ENCODE peak calls at places on chromosomes 13 and 19, in ten cellular contexts. One of them, this sample, is unnamed.

GRCh38 chr19:1239796-1240737 is 1.5 kb upstream of the ATP5F1D start:
- DNase-seq in tibial artery: peak; percentile 93
- DNase-seq in aorta: peak; percentile 97
- DNase-seq in gastrocnemius medialis: peak; percentile 83
- DNase-seq in heart left ventricle: peak; percentile 91
- DNase-seq in upper lobe of right lung: peak; percentile 93
- DNase-seq in endodermal cell: peak; percentile 94
- DNase-seq in ovary: peak; percentile 97
- DNase-seq in upper lobe of left lung: peak; percentile 90
- DNase-seq in body of pancreas: peak; percentile 83
- DNase-seq in this sample: peak; percentile 85

GRCh38 chr13:98225036-98225940 is 48.2 kb upstream of the RNF113B start:
- DNase-seq in tibial artery: no peak
- DNase-seq in aorta: no peak
- DNase-seq in gastrocnemius medialis: no peak
- DNase-seq in heart left ventricle: no peak
- DNase-seq in upper lobe of right lung: no peak
- DNase-seq in endodermal cell: peak; percentile 16
- DNase-seq in ovary: no peak
- DNase-seq in upper lobe of left lung: no peak
- DNase-seq in body of pancreas: no peak
- DNase-seq in this sample: no peak

GRCh38 chr13:106182404-106182803 is 353.1 kb downstream of the EFNB2 start:
- DNase-seq in tibial artery: no peak
- DNase-seq in aorta: no peak
- DNase-seq in gastrocnemius medialis: no peak
- DNase-seq in heart left ventricle: no peak
- DNase-seq in upper lobe of right lung: no peak
- DNase-seq in endodermal cell: no peak
- DNase-seq in ovary: no peak
- DNase-seq in upper lobe of left lung: no peak
- DNase-seq in body of pancreas: no peak
- DNase-seq in this sample: no peak

GRCh38 chr13:71460179-71460578 is 406.8 kb downstream of the DACH1 start:
- DNase-seq in tibial artery: no peak
- DNase-seq in aorta: no peak
- DNase-seq in gastrocnemius medialis: no peak
- DNase-seq in heart left ventricle: no peak
- DNase-seq in upper lobe of right lung: no peak
- DNase-seq in endodermal cell: no peak
- DNase-seq in ovary: no peak
- DNase-seq in upper lobe of left lung: no peak
- DNase-seq in body of pancreas: no peak
- DNase-seq in this sample: no peak

GRCh38 chr19:13301627-13302334 is 151.6 kb downstream of the IER2 start:
- DNase-seq in tibial artery: no peak
- DNase-seq in aorta: no peak
- DNase-seq in gastrocnemius medialis: no peak
- DNase-seq in heart left ventricle: no peak
- DNase-seq in upper lobe of right lung: no peak
- DNase-seq in endodermal cell: no peak
- DNase-seq in ovary: no peak
- DNase-seq in upper lobe of left lung: no peak
- DNase-seq in body of pancreas: no peak
- DNase-seq in this sample: no peak

GRCh38 chr19:3452456-3453068 is 27.8 kb downstream of the SMIM24 start:
- DNase-seq in tibial artery: no peak
- DNase-seq in aorta: peak; percentile 71
- DNase-seq in gastrocnemius medialis: peak; percentile 32
- DNase-seq in heart left ventricle: no peak
- DNase-seq in upper lobe of right lung: peak; percentile 62
- DNase-seq in endodermal cell: no peak
- DNase-seq in ovary: no peak
- DNase-seq in upper lobe of left lung: no peak
- DNase-seq in body of pancreas: no peak
- DNase-seq in this sample: no peak

GRCh38 chr19:39409886-39410619 is 2.4 kb upstream of the PLEKHG2 start:
- DNase-seq in tibial artery: peak; percentile 93
- DNase-seq in aorta: peak; percentile 95
- DNase-seq in gastrocnemius medialis: peak; percentile 82
- DNase-seq in heart left ventricle: peak; percentile 88
- DNase-seq in upper lobe of right lung: peak; percentile 92
- DNase-seq in endodermal cell: no peak
- DNase-seq in ovary: peak; percentile 93
- DNase-seq in upper lobe of left lung: peak; percentile 85
- DNase-seq in body of pancreas: peak; percentile 78
- DNase-seq in this sample: peak; percentile 92

GRCh38 chr13:40102854-40103253 is 447.4 kb downstream of the COG6 start:
- DNase-seq in tibial artery: no peak
- DNase-seq in aorta: no peak
- DNase-seq in gastrocnemius medialis: no peak
- DNase-seq in heart left ventricle: peak; percentile 29
- DNase-seq in upper lobe of right lung: no peak
- DNase-seq in endodermal cell: no peak
- DNase-seq in ovary: peak; percentile 41
- DNase-seq in upper lobe of left lung: no peak
- DNase-seq in body of pancreas: no peak
- DNase-seq in this sample: no peak

GRCh38 chr13:30241537-30241936 is 65.8 kb downstream of the KATNAL1 start:
- DNase-seq in tibial artery: no peak
- DNase-seq in aorta: no peak
- DNase-seq in gastrocnemius medialis: peak; percentile 13
- DNase-seq in heart left ventricle: no peak
- DNase-seq in upper lobe of right lung: no peak
- DNase-seq in endodermal cell: no peak
- DNase-seq in ovary: no peak
- DNase-seq in upper lobe of left lung: no peak
- DNase-seq in body of pancreas: no peak
- DNase-seq in this sample: no peak

GRCh38 chr19:13269348-13269747 is 119.1 kb downstream of the IER2 start:
- DNase-seq in tibial artery: no peak
- DNase-seq in aorta: no peak
- DNase-seq in gastrocnemius medialis: no peak
- DNase-seq in heart left ventricle: no peak
- DNase-seq in upper lobe of right lung: no peak
- DNase-seq in endodermal cell: no peak
- DNase-seq in ovary: no peak
- DNase-seq in upper lobe of left lung: no peak
- DNase-seq in body of pancreas: no peak
- DNase-seq in this sample: no peak

GRCh38 chr13:33260168-33261098 is 25.1 kb downstream of the STARD13 start:
- DNase-seq in tibial artery: no peak
- DNase-seq in aorta: no peak
- DNase-seq in gastrocnemius medialis: no peak
- DNase-seq in heart left ventricle: peak; percentile 37
- DNase-seq in upper lobe of right lung: no peak
- DNase-seq in endodermal cell: no peak
- DNase-seq in ovary: no peak
- DNase-seq in upper lobe of left lung: peak; percentile 43
- DNase-seq in body of pancreas: no peak
- DNase-seq in this sample: no peak

GRCh38 chr13:34364633-34365032 is 546.7 kb downstream of the RFC3 start:
- DNase-seq in tibial artery: no peak
- DNase-seq in aorta: no peak
- DNase-seq in gastrocnemius medialis: no peak
- DNase-seq in heart left ventricle: no peak
- DNase-seq in upper lobe of right lung: no peak
- DNase-seq in endodermal cell: no peak
- DNase-seq in ovary: no peak
- DNase-seq in upper lobe of left lung: no peak
- DNase-seq in body of pancreas: no peak
- DNase-seq in this sample: no peak

GRCh38 chr19:33613601-33614000 is 8.2 kb upstream of the CHST8 start:
- DNase-seq in tibial artery: no peak
- DNase-seq in aorta: no peak
- DNase-seq in gastrocnemius medialis: no peak
- DNase-seq in heart left ventricle: no peak
- DNase-seq in upper lobe of right lung: peak; percentile 23
- DNase-seq in endodermal cell: no peak
- DNase-seq in ovary: no peak
- DNase-seq in upper lobe of left lung: no peak
- DNase-seq in body of pancreas: no peak
- DNase-seq in this sample: no peak
- H3K4me3 ChIP-seq in tibial artery: no peak overlapping the region
- H3K4me3 ChIP-seq in aorta: no peak overlapping the region
- H3K4me3 ChIP-seq in gastrocnemius medialis: no peak overlapping the region
- H3K4me3 ChIP-seq in heart left ventricle: no peak overlapping the region
- H3K4me3 ChIP-seq in upper lobe of right lung: no peak overlapping the region
- H3K4me3 ChIP-seq in endodermal cell: no peak overlapping the region
- H3K4me3 ChIP-seq in ovary: no peak overlapping the region
- H3K4me3 ChIP-seq in upper lobe of left lung: no peak overlapping the region
- H3K4me3 ChIP-seq in body of pancreas: no peak overlapping the region
- H3K4me3 ChIP-seq in this sample: no peak overlapping the region

DNA sequence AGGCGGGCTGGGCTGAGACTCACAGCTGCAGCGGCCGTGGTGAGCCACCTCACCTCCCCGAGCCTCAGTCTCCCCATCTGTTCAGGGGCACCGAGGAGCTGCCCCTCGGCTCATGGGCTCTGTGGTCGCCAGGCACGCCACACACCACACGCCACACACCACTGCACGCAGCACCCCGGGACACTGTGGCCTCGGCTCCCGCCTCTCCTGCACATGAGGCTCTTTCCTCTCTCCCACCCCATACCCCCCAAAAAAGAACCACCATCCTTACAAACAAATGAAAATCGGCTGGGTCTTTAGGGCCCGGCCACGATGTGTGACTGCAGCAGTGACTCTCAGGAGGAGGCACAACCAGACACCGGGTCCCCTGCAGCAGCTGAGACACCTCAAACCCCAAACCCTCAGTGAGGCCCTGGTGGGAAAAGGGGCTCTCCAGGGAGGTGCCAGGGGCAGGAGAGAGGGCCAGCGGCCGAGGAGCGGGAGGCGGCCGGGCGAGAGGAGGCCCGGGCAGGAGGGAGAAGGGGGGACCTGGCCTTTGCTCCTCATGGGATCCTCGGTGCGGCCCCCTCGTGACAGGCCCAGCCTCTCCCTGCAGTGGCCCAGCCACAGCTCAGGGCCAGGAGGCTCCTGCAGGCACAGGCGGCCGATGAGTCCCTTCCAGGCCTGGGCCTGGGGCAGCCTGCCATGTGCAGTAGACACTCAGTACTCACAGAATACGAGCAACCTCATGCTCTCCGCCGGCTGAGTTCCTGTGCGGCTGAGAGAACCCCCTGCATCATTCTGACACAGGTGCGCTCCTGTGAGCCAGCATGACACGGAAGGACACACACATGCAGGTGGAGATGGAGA is 66.3 kb downstream of the RASA3 start:
- DNase-seq in tibial artery: no peak
- DNase-seq in aorta: no peak
- DNase-seq in gastrocnemius medialis: no peak
- DNase-seq in heart left ventricle: peak; percentile 40
- DNase-seq in upper lobe of right lung: peak; percentile 65
- DNase-seq in endodermal cell: no peak
- DNase-seq in ovary: no peak
- DNase-seq in upper lobe of left lung: no peak
- DNase-seq in body of pancreas: no peak
- DNase-seq in this sample: no peak
- H3K4me1 ChIP-seq in tibial artery: peaks cover 68% of the 10 kb centered on the region
- H3K4me1 ChIP-seq in aorta: no peaks in the 10 kb centered on the region
- H3K4me1 ChIP-seq in gastrocnemius medialis: peaks cover 35% of the 10 kb centered on the region
- H3K4me1 ChIP-seq in heart left ventricle: peaks cover 6% of the 10 kb centered on the region
- H3K4me1 ChIP-seq in upper lobe of right lung: peaks cover 58% of the 10 kb centered on the region
- H3K4me1 ChIP-seq in endodermal cell: peaks cover 9% of the 10 kb centered on the region
- H3K4me1 ChIP-seq in ovary: peaks cover 22% of the 10 kb centered on the region
- H3K4me1 ChIP-seq in upper lobe of left lung: peaks cover 63% of the 10 kb centered on the region
- H3K4me1 ChIP-seq in body of pancreas: peaks cover 44% of the 10 kb centered on the region
- H3K4me1 ChIP-seq in this sample: peaks cover 40% of the 10 kb centered on the region

GRCh38 chr19:46269085-46269484 is 27.8 kb upstream of the HIF3A start:
- DNase-seq in tibial artery: no peak
- DNase-seq in aorta: no peak
- DNase-seq in gastrocnemius medialis: no peak
- DNase-seq in heart left ventricle: no peak
- DNase-seq in upper lobe of right lung: no peak
- DNase-seq in endodermal cell: no peak
- DNase-seq in ovary: no peak
- DNase-seq in upper lobe of left lung: no peak
- DNase-seq in body of pancreas: no peak
- DNase-seq in this sample: no peak

GRCh38 chr19:46270521-46271256 is 26.2 kb upstream of the HIF3A start:
- DNase-seq in tibial artery: no peak
- DNase-seq in aorta: no peak
- DNase-seq in gastrocnemius medialis: no peak
- DNase-seq in heart left ventricle: no peak
- DNase-seq in upper lobe of right lung: no peak
- DNase-seq in endodermal cell: no peak
- DNase-seq in ovary: no peak
- DNase-seq in upper lobe of left lung: no peak
- DNase-seq in body of pancreas: no peak
- DNase-seq in this sample: no peak

GRCh38 chr19:46265217-46265828 is 31.5 kb upstream of the HIF3A start:
- DNase-seq in tibial artery: no peak
- DNase-seq in aorta: no peak
- DNase-seq in gastrocnemius medialis: peak; percentile 20
- DNase-seq in heart left ventricle: peak; percentile 43
- DNase-seq in upper lobe of right lung: no peak
- DNase-seq in endodermal cell: peak; percentile 94
- DNase-seq in ovary: peak; percentile 53
- DNase-seq in upper lobe of left lung: peak; percentile 46
- DNase-seq in body of pancreas: peak; percentile 80
- DNase-seq in this sample: peak; percentile 81
- H3K27me3 ChIP-seq in tibial artery: peaks cover 47% of the 10 kb centered on the region
- H3K27me3 ChIP-seq in aorta: no peaks in the 10 kb centered on the region
- H3K27me3 ChIP-seq in gastrocnemius medialis: peaks cover 4% of the 10 kb centered on the region
- H3K27me3 ChIP-seq in heart left ventricle: peaks cover 7% of the 10 kb centered on the region
- H3K27me3 ChIP-seq in upper lobe of right lung: peaks cover 29% of the 10 kb centered on the region
- H3K27me3 ChIP-seq in endodermal cell: no peaks in the 10 kb centered on the region
- H3K27me3 ChIP-seq in ovary: no peaks in the 10 kb centered on the region
- H3K27me3 ChIP-seq in upper lobe of left lung: peaks cover 3% of the 10 kb centered on the region
- H3K27me3 ChIP-seq in body of pancreas: peaks cover 9% of the 10 kb centered on the region
- H3K27me3 ChIP-seq in this sample: no peaks in the 10 kb centered on the region

GRCh38 chr19:56764296-56764695 is 76.2 kb downstream of the PEG3 start:
- DNase-seq in tibial artery: no peak
- DNase-seq in aorta: no peak
- DNase-seq in gastrocnemius medialis: no peak
- DNase-seq in heart left ventricle: no peak
- DNase-seq in upper lobe of right lung: no peak
- DNase-seq in endodermal cell: no peak
- DNase-seq in ovary: no peak
- DNase-seq in upper lobe of left lung: no peak
- DNase-seq in body of pancreas: no peak
- DNase-seq in this sample: no peak

GRCh38 chr19:56760842-56761241 is 79.7 kb downstream of the PEG3 start:
- DNase-seq in tibial artery: no peak
- DNase-seq in aorta: no peak
- DNase-seq in gastrocnemius medialis: no peak
- DNase-seq in heart left ventricle: no peak
- DNase-seq in upper lobe of right lung: no peak
- DNase-seq in endodermal cell: no peak
- DNase-seq in ovary: no peak
- DNase-seq in upper lobe of left lung: no peak
- DNase-seq in body of pancreas: no peak
- DNase-seq in this sample: no peak

GRCh38 chr19:56769650-56770049 is 70.9 kb downstream of the PEG3 start:
- DNase-seq in tibial artery: no peak
- DNase-seq in aorta: no peak
- DNase-seq in gastrocnemius medialis: no peak
- DNase-seq in heart left ventricle: no peak
- DNase-seq in upper lobe of right lung: no peak
- DNase-seq in endodermal cell: no peak
- DNase-seq in ovary: no peak
- DNase-seq in upper lobe of left lung: no peak
- DNase-seq in body of pancreas: no peak
- DNase-seq in this sample: no peak

GRCh38 chr19:56759531-56759930 is 81.0 kb downstream of the PEG3 start:
- DNase-seq in tibial artery: no peak
- DNase-seq in aorta: no peak
- DNase-seq in gastrocnemius medialis: no peak
- DNase-seq in heart left ventricle: no peak
- DNase-seq in upper lobe of right lung: no peak
- DNase-seq in endodermal cell: no peak
- DNase-seq in ovary: no peak
- DNase-seq in upper lobe of left lung: no peak
- DNase-seq in body of pancreas: no peak
- DNase-seq in this sample: no peak

GRCh38 chr19:56765107-56765506 is 75.4 kb downstream of the PEG3 start:
- DNase-seq in tibial artery: peak; percentile 65
- DNase-seq in aorta: peak; percentile 89
- DNase-seq in gastrocnemius medialis: no peak
- DNase-seq in heart left ventricle: peak; percentile 73
- DNase-seq in upper lobe of right lung: peak; percentile 67
- DNase-seq in endodermal cell: no peak
- DNase-seq in ovary: peak; percentile 88
- DNase-seq in upper lobe of left lung: peak; percentile 26
- DNase-seq in body of pancreas: peak; percentile 49
- DNase-seq in this sample: peak; percentile 50
- H3K4me3 ChIP-seq in tibial artery: peak overlapping the region; percentile 41
- H3K4me3 ChIP-seq in aorta: peak overlapping the region; percentile 1
- H3K4me3 ChIP-seq in gastrocnemius medialis: peak overlapping the region; percentile 49
- H3K4me3 ChIP-seq in heart left ventricle: peak overlapping the region; percentile 27
- H3K4me3 ChIP-seq in upper lobe of right lung: peak overlapping the region; percentile 52
- H3K4me3 ChIP-seq in endodermal cell: no peak overlapping the region
- H3K4me3 ChIP-seq in ovary: peak overlapping the region; percentile 50
- H3K4me3 ChIP-seq in upper lobe of left lung: peak overlapping the region; percentile 46
- H3K4me3 ChIP-seq in body of pancreas: peak overlapping the region; percentile 11
- H3K4me3 ChIP-seq in this sample: peak overlapping the region; percentile 47